ENCODE peak calls at places on chromosome 7, in seven cellular contexts. L is PC-3; V is right cardiac atrium; Y is heart right ventricle; S is CD8-positive, alpha-beta T cell; X is psoas muscle; M is Panc1. C is an unnamed sample. For H3K4me1, the result is how much of the 10 kb centered on the place peaks cover.

GRCh38 chr7:92695308-92696261 is 105.4 kb upstream of the FAM133B start:
- DNase-seq in Y (peak), M (peak), L (peak), S (no peak), X (peak), V (no peak), C (peak)

GRCh38 chr7:28408105-28408973 is 4.0 kb upstream of the CREB5 start:
- DNase-seq in M (no peak), X (peak), S (no peak), L (no peak), V (peak), Y (no peak), C (peak)

GRCh38 chr7:41621953-41622831 is 80.7 kb downstream of the INHBA start:
- DNase-seq in L (peak), V (no peak), X (no peak), S (no peak), Y (no peak), M (no peak), C (no peak)

GRCh38 chr7:131905574-131905973 is 349.1 kb upstream of the PODXL start:
- DNase-seq in Y (no peak), L (no peak), M (no peak), V (no peak), X (no peak), S (no peak), C (no peak)

GRCh38 chr7:16295558-16295957 is 125.8 kb downstream of the CRPPA start:
- DNase-seq in L (no peak), M (no peak), Y (no peak), V (no peak), S (no peak), X (no peak), C (no peak)

GRCh38 chr7:50190772-50191171 is 97.7 kb upstream of the ZPBP start:
- DNase-seq in Y (no peak), L (no peak), X (no peak), V (no peak), M (no peak), S (no peak), C (no peak)

GRCh38 chr7:134083766-134084487 is 43.2 kb upstream of the LRGUK start:
- DNase-seq in S (no peak), Y (no peak), V (no peak), X (no peak), L (peak), M (no peak), C (peak)

GRCh38 chr7:107194051-107194450 is 25.2 kb downstream of the HBP1 start:
- DNase-seq in L (peak), X (no peak), S (no peak), V (no peak), Y (no peak), M (no peak), C (no peak)

GRCh38 chr7:45983720-45984032 is 62.6 kb upstream of the IGFBP3 start:
- DNase-seq in S (no peak), X (no peak), L (no peak), Y (no peak), M (no peak), V (peak), C (no peak)

GRCh38 chr7:41003031-41003925 is 699.6 kb downstream of the INHBA start:
- DNase-seq in S (no peak), M (no peak), L (peak), X (peak), Y (no peak), V (peak), C (peak)

GRCh38 chr7:97006146-97006950 is 995 bp downstream of the DLX6 start:
- DNase-seq in S (no peak), L (no peak), V (no peak), X (no peak), Y (no peak), M (no peak), C (peak)

GRCh38 chr7:30728591-30729100 is 23.3 kb upstream of the INMT start:
- DNase-seq in V (no peak), M (no peak), X (no peak), L (no peak), Y (no peak), S (no peak), C (peak)
- H3K4me1 ChIP-seq in V (under half), M (under half), X (under half), L (under half), Y (under half), S (under half), C (under half)

GRCh38 chr7:99098317-99098823 is 45.5 kb downstream of the SMURF1 start:
- DNase-seq in S (no peak), Y (no peak), X (no peak), L (no peak), M (no peak), V (no peak), C (no peak)
- H3K4me1 ChIP-seq in S (under half), Y (under half), X (under half), L (under half), M (under half), V (under half), C (half or more)

GRCh38 chr7:36265720-36266119 is 112.7 kb downstream of the EEPD1 start:
- DNase-seq in S (no peak), M (no peak), X (no peak), V (no peak), L (no peak), Y (peak), C (no peak)

GRCh38 chr7:36266201-36266600 is 113.1 kb downstream of the EEPD1 start:
- DNase-seq in L (no peak), Y (no peak), M (no peak), S (no peak), V (no peak), X (no peak), C (no peak)

GRCh38 chr7:36262706-36263484 is 109.8 kb downstream of the EEPD1 start:
- DNase-seq in L (no peak), Y (no peak), S (no peak), X (no peak), V (no peak), M (no peak), C (no peak)

GRCh38 chr7:36264917-36265292 is 111.9 kb downstream of the EEPD1 start:
- DNase-seq in X (no peak), S (no peak), L (no peak), M (no peak), Y (no peak), V (no peak), C (no peak)

GRCh38 chr7:36264123-36264916 is 111.3 kb downstream of the EEPD1 start:
- DNase-seq in X (peak), M (no peak), V (no peak), L (no peak), S (no peak), Y (no peak), C (peak)
- H3K4me1 ChIP-seq in X (under half), M (half or more), V (under half), L (under half), S (under half), Y (under half), C (under half)

DNA sequence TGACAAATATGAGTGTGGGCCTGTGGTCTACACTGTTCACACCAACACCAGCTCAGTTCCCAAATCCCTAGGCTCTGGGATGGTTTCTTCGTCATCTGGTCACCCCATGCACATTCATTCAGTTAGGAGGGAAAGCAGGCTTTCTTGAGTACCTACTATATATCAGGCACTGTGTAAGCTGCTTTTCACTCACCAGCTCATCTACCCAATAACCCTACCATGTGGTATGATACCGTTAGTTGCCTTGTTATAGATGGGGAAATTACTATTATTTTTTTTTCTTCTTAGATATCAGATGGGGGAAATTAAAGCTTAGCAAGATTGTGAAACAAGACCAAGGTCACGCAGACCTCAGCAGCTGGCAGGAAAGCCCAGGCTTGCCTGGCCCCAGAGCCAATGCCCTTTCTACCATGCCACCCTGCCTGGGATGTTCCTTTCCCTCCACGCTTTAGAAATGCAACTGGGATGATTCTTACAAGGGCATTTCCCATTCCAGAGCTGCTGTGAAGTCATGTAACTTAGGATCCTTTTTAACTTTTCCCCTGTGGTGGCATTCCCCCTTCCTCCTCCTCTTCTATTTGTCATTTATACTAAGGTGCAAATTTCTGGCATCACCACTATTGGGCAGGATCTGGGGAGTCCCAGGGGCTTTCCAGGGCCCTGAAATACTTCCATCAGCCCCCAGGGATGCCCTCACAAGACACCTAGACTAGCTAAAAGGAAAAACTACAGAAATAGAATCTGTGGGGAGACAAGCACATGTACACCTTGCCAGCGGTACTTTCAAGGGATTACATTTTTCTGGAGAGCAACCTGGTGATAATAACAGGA is 93.1 kb upstream of the EFCAB10 start:
- DNase-seq in M (no peak), V (no peak), Y (no peak), X (no peak), L (no peak), S (no peak), C (no peak)
- H3K4me1 ChIP-seq in M (under half), V (under half), Y (under half), X (under half), L (under half), S (under half), C (under half)

DNA sequence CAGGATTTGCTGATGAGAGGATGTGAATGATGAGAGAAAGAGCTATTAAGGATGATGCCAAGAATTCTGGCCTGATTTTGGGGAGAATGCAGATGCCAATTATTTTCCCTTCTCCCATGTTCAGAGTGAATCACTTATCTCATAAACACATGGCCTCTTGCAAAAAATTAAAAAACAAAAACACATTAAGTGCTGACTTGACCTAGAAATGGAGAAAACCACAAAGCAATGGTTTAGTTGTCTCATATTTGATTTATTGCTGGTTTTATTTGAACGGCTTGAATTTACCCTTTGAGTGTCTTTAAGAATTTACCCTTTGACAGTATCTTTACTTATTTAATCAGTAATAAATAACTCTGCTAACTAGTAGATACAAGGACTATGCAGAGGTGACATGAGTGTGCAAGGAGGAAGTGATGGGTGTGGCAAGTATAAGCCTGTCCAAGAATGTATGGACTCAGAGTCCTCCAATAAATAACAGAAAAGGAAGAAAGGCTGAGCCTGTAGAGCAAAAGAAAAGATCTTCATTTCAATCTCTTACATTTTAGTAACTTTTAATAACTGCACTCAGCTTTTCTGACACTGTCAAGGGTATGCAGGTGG is 68.2 kb upstream of the GSDME start:
- DNase-seq in V (no peak), X (no peak), S (no peak), L (peak), M (no peak), Y (no peak), C (no peak)
- H3K4me1 ChIP-seq in V (under half), X (under half), S (under half), L (half or more), M (under half), Y (under half), C (half or more)

DNA sequence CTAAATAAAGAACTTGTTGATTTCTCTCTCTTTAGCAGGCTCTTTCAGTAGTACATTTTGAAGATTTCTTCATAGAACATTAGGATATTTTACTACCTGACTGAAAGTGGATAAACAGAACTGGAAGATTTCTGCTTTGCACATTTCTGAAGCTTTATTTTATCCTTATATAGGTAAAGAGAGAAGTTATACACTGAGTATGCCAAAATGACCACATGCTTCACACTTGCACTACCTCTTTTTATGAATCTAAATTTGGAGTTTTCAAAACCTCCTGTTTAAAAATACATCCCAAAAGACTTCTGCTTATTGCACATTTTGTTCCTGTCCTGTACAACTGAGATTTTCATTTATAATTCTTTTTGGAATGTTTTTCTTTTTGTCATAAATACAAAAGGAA is 197.4 kb upstream of the PRPS1L1 start:
- DNase-seq in S (no peak), Y (no peak), V (no peak), X (no peak), L (no peak), M (no peak), C (no peak)
- H3K4me1 ChIP-seq in S (under half), Y (under half), V (under half), X (under half), L (under half), M (under half), C (under half)

GRCh38 chr7:35828817-35829216 is 28.0 kb downstream of the SEPTIN7 start:
- DNase-seq in Y (no peak), S (no peak), X (no peak), L (no peak), M (no peak), V (no peak), C (no peak)
- H3K4me1 ChIP-seq in Y (half or more), S (under half), X (half or more), L (under half), M (under half), V (under half), C (under half)

GRCh38 chr7:5557920-5558401 is 134.3 kb upstream of the TNRC18 start:
- DNase-seq in X (peak), L (no peak), M (no peak), V (peak), S (no peak), Y (peak), C (peak)
- H3K4me1 ChIP-seq in X (under half), L (under half), M (under half), V (under half), S (under half), Y (half or more), C (under half)

C was measured in osteoblast.